ENCODE peak calls at places on chromosomes 12 and 14, in ten cellular contexts. E is ovary, Y is psoas muscle, T is cardiac muscle cell, F is neural crest cell, O is esophagus muscularis mucosa, V is left ventricle myocardium inferior, Q is ascending aorta, R is RWPE1, P is A549. G is an unnamed sample.
A peak's percentile ranks its signal among the peaks of the same experiment; 100 is the strongest.

GRCh38 chr14:26598081-26598671 is 343 bp upstream of the NOVA1 start:
- DNase-seq in O (peak; percentile 95), T (peak; percentile 96), Q (peak; percentile 88), E (peak; percentile 90), Y (peak; percentile 88), R (peak; percentile 20), F (peak; percentile 97), V (peak; percentile 78), P (peak; percentile 93), G (peak; percentile 68)

GRCh38 chr12:1972856-1973317 is 31.4 kb downstream of the DCP1B start:
- DNase-seq in O (no peak), F (no peak), R (no peak), Y (no peak), P (no peak), T (peak; percentile 87), E (no peak), Q (peak; percentile 82), V (peak; percentile 52), G (no peak)

GRCh38 chr12:126950266-126950665 is 1316.7 kb upstream of the TMEM132C start:
- DNase-seq in P (no peak), Q (no peak), E (no peak), F (no peak), V (no peak), O (no peak), T (no peak), R (no peak), Y (no peak), G (no peak)

GRCh38 chr14:34374998-34375740 is 86.9 kb downstream of the SPTSSA start:
- DNase-seq in Y (no peak), Q (no peak), R (peak; percentile 70), T (no peak), O (no peak), P (no peak), V (no peak), E (no peak), F (no peak), G (no peak)

GRCh38 chr12:41739066-41739465 is 405.6 kb downstream of the GXYLT1 start:
- DNase-seq in Q (no peak), Y (no peak), P (no peak), V (no peak), E (no peak), R (peak; percentile 3), O (no peak), T (no peak), F (no peak), G (no peak)

GRCh38 chr12:62332598-62332997 is 72.4 kb downstream of the USP15 start:
- DNase-seq in P (no peak), O (no peak), Y (no peak), V (no peak), T (no peak), E (no peak), F (no peak), Q (no peak), R (peak; percentile 8), G (no peak)

GRCh38 chr12:57151741-57152407 is 4.5 kb upstream of the LRP1-AS start:
- DNase-seq in E (peak; percentile 83), R (peak; percentile 88), T (no peak), Q (no peak), P (no peak), Y (peak; percentile 74), F (no peak), V (peak; percentile 61), O (no peak), G (no peak)

GRCh38 chr14:57533214-57533613 is 39.6 kb upstream of the CCDC198 start:
- DNase-seq in Y (no peak), P (peak; percentile 36), E (no peak), T (no peak), R (no peak), O (no peak), F (no peak), V (no peak), Q (no peak), G (no peak)

GRCh38 chr14:55641954-55642353 is 61.9 kb downstream of the KTN1 start:
- DNase-seq in Y (no peak), Q (no peak), F (no peak), V (no peak), E (no peak), P (no peak), T (no peak), R (no peak), O (no peak), G (no peak)

GRCh38 chr12:47105914-47106674 is 26.3 kb upstream of the AMIGO2 start:
- DNase-seq in Y (no peak), Q (no peak), P (no peak), F (no peak), T (no peak), R (no peak), V (no peak), E (no peak), O (no peak), G (no peak)

GRCh38 chr14:25006961-25007795 is 42.8 kb downstream of the STXBP6 start:
- DNase-seq in P (peak; percentile 72), R (peak; percentile 46), Y (no peak), F (no peak), Q (no peak), E (no peak), O (no peak), V (no peak), T (no peak), G (no peak)

GRCh38 chr12:62657363-62657632 is 190.7 kb downstream of the MON2 start:
- DNase-seq in O (no peak), V (no peak), Y (no peak), E (no peak), R (no peak), Q (no peak), F (no peak), P (no peak), T (no peak), G (no peak)

GRCh38 chr12:86456241-86456640 is 200.1 kb upstream of the MGAT4C start:
- DNase-seq in O (no peak), R (no peak), Y (no peak), Q (no peak), E (no peak), P (no peak), T (no peak), V (no peak), F (no peak), G (no peak)

GRCh38 chr12:630656-631632 is 32.3 kb downstream of the NINJ2 start:
- DNase-seq in Q (peak; percentile 83), E (no peak), P (no peak), Y (peak; percentile 81), R (no peak), V (peak; percentile 76), F (no peak), T (no peak), O (no peak), G (peak; percentile 70)

GRCh38 chr14:96735509-96735908 is 61.7 kb upstream of the VRK1 start:
- DNase-seq in E (no peak), P (no peak), V (no peak), F (no peak), T (peak; percentile 64), O (no peak), Y (no peak), R (no peak), Q (no peak), G (no peak)

DNA sequence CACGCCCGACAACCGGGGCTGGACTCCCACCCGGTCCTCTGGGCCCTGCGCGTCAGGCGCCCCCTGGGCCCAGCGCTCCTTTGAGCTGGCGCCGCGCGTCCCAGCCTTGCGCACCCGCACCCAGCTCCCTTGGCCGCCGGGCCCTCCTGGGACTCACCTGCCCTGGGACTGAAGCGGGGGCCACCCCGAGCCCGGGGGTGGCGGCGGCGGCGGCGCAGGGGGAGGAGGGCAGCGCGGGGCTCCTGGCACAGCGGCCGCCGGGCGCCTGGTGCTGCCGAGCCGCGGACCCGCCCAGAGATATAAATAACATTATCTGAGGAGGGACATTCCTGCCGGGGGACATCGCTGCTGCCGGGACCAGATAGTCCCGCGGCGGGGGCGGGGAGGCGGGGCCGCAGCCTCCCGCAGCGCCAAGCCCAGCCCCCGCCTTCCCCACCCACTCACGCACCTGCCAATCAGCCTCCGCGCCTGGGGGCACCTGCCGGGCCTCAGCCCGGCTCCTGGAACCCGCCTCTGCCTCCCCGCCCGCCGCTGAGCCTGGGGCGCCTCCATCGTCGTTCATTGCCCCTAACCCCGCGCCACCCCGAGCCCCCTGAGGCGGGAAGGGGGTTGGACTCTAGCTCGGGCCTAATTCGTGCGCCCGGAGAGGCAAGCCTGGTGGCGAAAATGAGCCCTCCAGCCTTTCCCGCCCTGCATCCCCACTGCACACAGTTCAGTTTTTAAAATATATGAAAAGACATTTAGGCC is at the start of gene SPTB:
- DNase-seq in T (peak; percentile 63), Q (no peak), V (peak; percentile 76), Y (peak; percentile 89), P (no peak), O (peak; percentile 90), F (no peak), R (peak; percentile 10), E (peak; percentile 22), G (no peak)
- TF ChIP-seq CTCF in T (no peak), Q (no peak), V (peak; percentile 28), Y (no peak), P (peak; percentile 14), O (no peak), F (peak; percentile 37), R (no peak), E (no peak), G (no peak)

DNA sequence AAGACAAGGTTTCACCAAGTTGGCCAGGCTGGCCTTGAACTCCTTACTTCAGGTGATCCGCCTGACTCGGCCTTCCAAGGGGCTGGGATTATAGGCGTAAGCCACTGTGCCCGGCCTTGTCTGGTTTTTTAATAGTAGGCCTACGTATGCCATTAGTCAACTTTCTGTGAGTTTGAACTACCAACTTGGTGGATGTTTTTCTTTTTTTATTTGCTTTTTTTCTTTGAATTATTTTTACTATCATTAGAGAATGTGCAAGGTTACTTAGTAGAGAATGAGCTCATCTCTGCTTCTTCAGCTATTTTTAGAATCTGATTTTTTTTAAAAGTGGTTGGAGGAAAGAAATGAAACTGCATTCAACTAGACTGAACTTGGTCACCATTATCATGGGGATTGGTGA is 51.4 kb downstream of the HMGA2 start:
- DNase-seq in V (no peak), R (no peak), T (peak; percentile 28), Q (no peak), O (no peak), Y (no peak), F (no peak), P (no peak), E (peak; percentile 42), G (no peak)
- TF ChIP-seq CTCF in V (no peak), R (no peak), T (no peak), Q (no peak), O (no peak), Y (no peak), F (no peak), P (no peak), E (no peak), G (no peak)

GRCh38 chr12:69540606-69541386 is 44.5 kb upstream of the CCT2 start:
- DNase-seq in V (no peak), E (no peak), O (no peak), F (no peak), T (no peak), P (no peak), Q (no peak), R (no peak), Y (no peak), G (no peak)
- TF ChIP-seq CTCF in V (no peak), E (no peak), O (no peak), F (no peak), T (no peak), P (no peak), Q (no peak), R (no peak), Y (no peak), G (peak; percentile 82)

DNA sequence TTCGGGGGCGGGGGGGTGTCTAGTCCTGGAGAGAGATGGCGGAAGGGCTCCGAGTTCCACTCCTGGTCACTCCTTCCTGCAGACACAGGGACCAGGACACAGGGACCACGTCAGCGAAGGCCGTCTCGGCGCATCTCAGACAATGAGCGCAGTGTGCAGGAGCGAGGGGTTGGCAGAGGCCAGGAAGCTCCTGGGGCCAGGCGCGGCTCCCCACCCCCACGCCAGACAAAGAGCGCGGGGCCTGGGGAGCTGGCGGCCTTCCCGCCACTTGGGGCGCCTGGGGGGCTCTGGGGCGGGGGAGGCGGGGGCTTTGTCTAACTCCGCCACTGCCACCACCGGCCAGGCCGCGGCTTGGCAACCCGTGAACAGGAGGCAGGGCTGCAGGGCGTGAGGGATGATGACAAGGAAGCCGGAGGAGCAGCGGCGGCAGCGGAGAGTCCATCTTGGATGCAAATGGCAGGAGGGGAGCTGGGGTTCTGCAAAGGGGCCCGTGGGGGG is 2.2 kb downstream of the CDK2AP1 start:
- DNase-seq in E (peak; percentile 69), Q (peak; percentile 84), O (no peak), P (no peak), R (no peak), F (peak; percentile 82), V (peak; percentile 73), Y (peak; percentile 80), T (peak; percentile 66), G (peak; percentile 94)
- TF ChIP-seq CTCF in E (no peak), Q (peak; percentile 12), O (no peak), P (no peak), R (no peak), F (no peak), V (no peak), Y (no peak), T (peak; percentile 2), G (peak; percentile 53)

G was measured in chondrocyte.